ENCODE peak calls at places on chromosome 14, in nine cellular contexts. Z is tibial artery, M is ascending aorta, O is stomach, D is WERI-Rb-1, T is AG04449, H is thyroid gland, N is tibial nerve, F is GM12865. S is an unnamed sample.

GRCh38 chr14:73168691-73169090 is 32.4 kb downstream of the PSEN1 start:
- DNase-seq in Z (no peak), M (no peak), O (no peak), D (no peak), T (no peak), H (no peak), N (no peak), F (no peak), S (no peak)

GRCh38 chr14:92421756-92422155 is 91.8 kb upstream of the RIN3 start:
- DNase-seq in Z (no peak), M (no peak), O (no peak), D (no peak), T (no peak), H (no peak), N (no peak), F (no peak), S (peak; percentile 88)

GRCh38 chr14:29216316-29216715 is 449.7 kb downstream of the FOXG1 start:
- DNase-seq in Z (no peak), M (no peak), O (no peak), D (no peak), T (no peak), H (no peak), N (no peak), F (no peak), S (no peak)

GRCh38 chr14:53510281-53510912 is 357.3 kb upstream of the DDHD1 start:
- DNase-seq in Z (no peak), M (no peak), O (no peak), D (no peak), T (no peak), H (no peak), N (no peak), F (no peak), S (no peak)

GRCh38 chr14:64195194-64195593 is 99.0 kb downstream of the ESR2 start:
- DNase-seq in Z (no peak), M (no peak), O (no peak), D (no peak), T (no peak), H (no peak), N (no peak), F (peak; percentile 71), S (no peak)

GRCh38 chr14:81459912-81460311 is 59.8 kb upstream of the STON2 start:
- DNase-seq in Z (no peak), M (no peak), O (no peak), D (no peak), T (no peak), H (no peak), N (no peak), F (no peak), S (no peak)

GRCh38 chr14:83816755-83817154 is 1713.2 kb upstream of the FLRT2 start:
- DNase-seq in Z (no peak), M (no peak), O (no peak), D (no peak), T (no peak), H (no peak), N (no peak), F (no peak), S (no peak)

GRCh38 chr14:32940066-32940651 is 1.5 kb downstream of the NPAS3 start:
- DNase-seq in Z (no peak), M (no peak), O (no peak), D (no peak), T (no peak), H (no peak), N (no peak), F (no peak), S (peak; percentile 9)

GRCh38 chr14:52853522-52853854 is 62.1 kb upstream of the GNPNAT1 start:
- DNase-seq in Z (no peak), M (no peak), O (no peak), D (no peak), T (no peak), H (no peak), N (no peak), F (no peak), S (no peak)

GRCh38 chr14:51368721-51369163 is 128.7 kb downstream of the TMX1 start:
- DNase-seq in Z (no peak), M (no peak), O (no peak), D (no peak), T (peak; percentile 84), H (no peak), N (peak; percentile 73), F (no peak), S (peak; percentile 33)

GRCh38 chr14:38752750-38753149 is 350.3 kb downstream of the SEC23A start:
- DNase-seq in Z (no peak), M (no peak), O (no peak), D (no peak), T (no peak), H (no peak), N (no peak), F (no peak), S (no peak)

GRCh38 chr14:77076118-77076631 is 21.9 kb upstream of the CIPC start:
- DNase-seq in Z (peak; percentile 88), M (peak; percentile 43), O (peak; percentile 58), D (no peak), T (no peak), H (peak; percentile 49), N (peak; percentile 89), F (no peak), S (no peak)

GRCh38 chr14:50972734-50973133 is 28.5 kb upstream of the PYGL start:
- DNase-seq in Z (no peak), M (no peak), O (no peak), D (no peak), T (no peak), H (no peak), N (no peak), F (no peak), S (no peak)

GRCh38 chr14:106802413-106803364 is 1276.3 kb downstream of the TMEM121 start:
- DNase-seq in Z (no peak), M (no peak), O (no peak), D (peak; percentile 51), T (no peak), H (no peak), N (no peak), F (no peak), S (no peak)

GRCh38 chr14:65185859-65186258 is 83.5 kb upstream of the MAX start:
- DNase-seq in Z (no peak), M (no peak), O (no peak), D (no peak), T (no peak), H (no peak), N (no peak), F (no peak), S (no peak)

GRCh38 chr14:103549361-103550311 is 12.8 kb downstream of the BAG5 start:
- DNase-seq in Z (no peak), M (no peak), O (no peak), D (no peak), T (no peak), H (peak; percentile 41), N (no peak), F (no peak), S (no peak)
- TF ChIP-seq CTCF in Z (no peak), M (no peak), O (no peak), D (peak; percentile 53), T (no peak), H (no peak), N (peak; percentile 34), F (no peak), S (no peak)

GRCh38 chr14:99647407-99647806 is 2.5 kb downstream of the HHIPL1 start:
- DNase-seq in Z (no peak), M (no peak), O (no peak), D (peak; percentile 48), T (no peak), H (no peak), N (no peak), F (no peak), S (no peak)

GRCh38 chr14:99648385-99648784 is 3.5 kb downstream of the HHIPL1 start:
- DNase-seq in Z (no peak), M (no peak), O (no peak), D (no peak), T (no peak), H (no peak), N (no peak), F (no peak), S (no peak)

GRCh38 chr14:99650189-99650588 is 5.3 kb downstream of the HHIPL1 start:
- DNase-seq in Z (no peak), M (no peak), O (no peak), D (no peak), T (no peak), H (no peak), N (no peak), F (no peak), S (no peak)

GRCh38 chr14:99649219-99649618 is 4.3 kb downstream of the HHIPL1 start:
- DNase-seq in Z (no peak), M (no peak), O (no peak), D (no peak), T (no peak), H (no peak), N (no peak), F (no peak), S (peak; percentile 41)

GRCh38 chr14:99649643-99650042 is 4.7 kb downstream of the HHIPL1 start:
- DNase-seq in Z (no peak), M (no peak), O (no peak), D (no peak), T (no peak), H (no peak), N (no peak), F (no peak), S (no peak)
- H3K4me3 ChIP-seq in Z (no peak overlapping the region), M (no peak overlapping the region), O (no peak overlapping the region), D (no peak overlapping the region), T (no peak overlapping the region), H (no peak overlapping the region), N (no peak overlapping the region), F (no peak overlapping the region), S (no peak overlapping the region)

DNA sequence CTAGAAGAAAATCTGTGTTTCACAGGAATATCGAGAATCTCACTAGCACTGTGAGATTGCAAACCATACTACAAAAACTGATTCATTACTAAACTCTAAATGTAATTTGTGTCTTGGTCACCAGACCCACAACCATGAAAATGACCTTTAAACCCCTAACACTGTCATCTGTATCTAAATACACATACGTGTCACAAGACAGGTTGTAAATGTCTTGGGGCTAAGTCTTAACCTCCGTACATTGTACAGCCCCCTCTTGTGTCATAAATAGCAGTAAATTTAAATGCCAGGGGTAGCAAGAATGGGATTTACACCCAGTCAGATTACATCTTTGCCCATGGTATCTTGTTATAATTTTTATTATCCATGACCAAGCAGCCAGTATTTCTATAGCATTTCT is 117.3 kb downstream of the GPR135 start:
- DNase-seq in Z (no peak), M (no peak), O (no peak), D (no peak), T (no peak), H (no peak), N (no peak), F (no peak), S (no peak)
- TF ChIP-seq CTCF in Z (no peak), M (no peak), O (no peak), D (no peak), T (no peak), H (no peak), N (no peak), F (no peak), S (no peak)

DNA sequence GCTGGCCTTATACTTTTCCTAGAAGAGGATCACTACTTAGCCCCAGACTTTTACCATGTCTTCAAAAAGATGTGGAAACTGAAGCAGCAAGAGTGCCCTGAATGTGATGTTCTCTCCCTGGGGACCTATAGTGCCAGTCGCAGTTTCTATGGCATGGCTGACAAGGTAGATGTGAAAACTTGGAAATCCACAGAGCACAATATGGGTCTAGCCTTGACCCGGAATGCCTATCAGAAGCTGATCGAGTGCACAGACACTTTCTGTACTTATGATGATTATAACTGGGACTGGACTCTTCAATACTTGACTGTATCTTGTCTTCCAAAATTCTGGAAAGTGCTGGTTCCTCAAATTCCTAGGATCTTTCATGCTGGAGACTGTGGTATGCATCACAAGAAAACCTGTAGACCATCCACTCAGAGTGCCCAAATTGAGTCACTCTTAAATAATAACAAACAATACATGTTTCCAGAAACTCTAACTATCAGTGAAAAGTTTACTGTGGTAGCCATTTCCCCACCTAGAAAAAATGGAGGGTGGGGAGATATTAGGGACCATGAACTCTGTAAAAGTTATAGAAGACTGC is 1.5 kb downstream of the MGAT2 start:
- DNase-seq in Z (no peak), M (no peak), O (no peak), D (no peak), T (no peak), H (no peak), N (no peak), F (no peak), S (no peak)
- H3K4me3 ChIP-seq in Z (peak overlapping the region; percentile 83), M (peak overlapping the region; percentile 63), O (peak overlapping the region; percentile 97), D (peak overlapping the region; percentile 94), T (peak overlapping the region; percentile 93), H (peak overlapping the region; percentile 67), N (peak overlapping the region; percentile 98), F (peak overlapping the region; percentile 98), S (peak overlapping the region; percentile 80)